ENCODE peak calls at places on chromosomes 13 and 19, in six cellular contexts. F is cardiac muscle cell; P is CD8-positive, alpha-beta T cell; G is fibroblast of lung; S is HepG2; Q is naive thymus-derived CD4-positive, alpha-beta T cell. J is an unnamed sample.
A peak's percentile ranks its signal among the peaks of the same experiment; 100 is the strongest.

GRCh38 chr13:38879278-38879677 is 111.4 kb downstream of the STOML3 start:
- DNase-seq in F (no peak), Q (no peak), G (peak; percentile 50), S (no peak), P (no peak), J (no peak)

GRCh38 chr13:110245421-110245899 is 61.5 kb downstream of the COL4A1 start:
- DNase-seq in F (peak; percentile 69), S (no peak), Q (no peak), P (no peak), G (peak; percentile 72), J (no peak)

GRCh38 chr19:6947745-6948144 is 60.4 kb downstream of the ADGRE1 start:
- DNase-seq in P (no peak), F (peak; percentile 62), Q (no peak), S (peak; percentile 3), G (peak; percentile 29), J (no peak)

GRCh38 chr13:39012608-39013007 is 22.0 kb upstream of the STOML3 start:
- DNase-seq in S (no peak), G (no peak), P (no peak), Q (no peak), F (no peak), J (peak; percentile 85)

GRCh38 chr13:87925006-87925405 is 253.8 kb downstream of the SLITRK5 start:
- DNase-seq in F (no peak), G (peak; percentile 4), Q (no peak), S (no peak), P (no peak), J (no peak)

GRCh38 chr13:23386533-23386932 is 47.0 kb downstream of the SACS start:
- DNase-seq in P (no peak), G (no peak), S (no peak), F (no peak), Q (no peak), J (no peak)

GRCh38 chr13:96993660-96994029 is 631 bp downstream of the OXGR1 start:
- DNase-seq in F (no peak), S (no peak), G (no peak), P (no peak), Q (no peak), J (no peak)

GRCh38 chr19:1394252-1395193 is 6.8 kb downstream of the GAMT start:
- DNase-seq in G (no peak), S (no peak), Q (no peak), P (no peak), F (no peak), J (no peak)

GRCh38 chr19:11268783-11269267 is 6.5 kb upstream of the DOCK6 start:
- DNase-seq in Q (no peak), G (peak; percentile 81), F (peak; percentile 89), S (peak; percentile 60), P (no peak), J (no peak)

GRCh38 chr13:114226088-114226487 is 8.6 kb upstream of the CDC16 start:
- DNase-seq in Q (peak; percentile 38), F (no peak), G (no peak), S (no peak), P (peak; percentile 18), J (no peak)

GRCh38 chr13:113976711-113977684 is 3.1 kb upstream of the C13orf46 start:
- DNase-seq in Q (no peak), S (no peak), F (peak; percentile 84), G (peak; percentile 84), P (no peak), J (no peak)

GRCh38 chr19:44672226-44672625 is 944 bp downstream of the CEACAM19 start:
- DNase-seq in S (no peak), G (no peak), Q (no peak), P (no peak), F (no peak), J (no peak)

GRCh38 chr13:75485286-75486062 is 3.5 kb upstream of the TBC1D4 start:
- DNase-seq in G (peak; percentile 93), Q (no peak), S (peak; percentile 81), P (no peak), F (peak; percentile 60), J (no peak)

GRCh38 chr13:113209880-113210421 is 538 bp downstream of the CUL4A start:
- DNase-seq in P (peak; percentile 73), G (peak; percentile 59), F (peak; percentile 59), Q (peak; percentile 80), S (peak; percentile 32), J (peak; percentile 88)

GRCh38 chr13:76904507-76904906 is 18.3 kb upstream of the KCTD12 start:
- DNase-seq in P (no peak), F (peak; percentile 47), S (no peak), G (no peak), Q (no peak), J (no peak)

GRCh38 chr13:36866232-36866631 is 47.2 kb downstream of the RFXAP start:
- DNase-seq in P (no peak), G (no peak), F (no peak), Q (no peak), S (no peak), J (no peak)

GRCh38 chr19:42563352-42564210 is 31.1 kb downstream of the CEACAM8 start:
- DNase-seq in F (peak; percentile 60), S (peak; percentile 39), P (no peak), Q (no peak), G (peak; percentile 39), J (peak; percentile 79)

GRCh38 chr19:4368128-4368820 is 24.9 kb downstream of the MPND start:
- DNase-seq in Q (no peak), F (peak; percentile 43), P (no peak), S (no peak), G (peak; percentile 36), J (peak; percentile 54)

GRCh38 chr19:1690570-1691307 is 38.3 kb upstream of the TCF3 start:
- DNase-seq in Q (peak; percentile 20), P (peak; percentile 40), S (no peak), G (no peak), F (peak; percentile 19), J (peak; percentile 94)

GRCh38 chr19:49447485-49448431 is 3.9 kb downstream of the PIH1D1 start:
- DNase-seq in Q (no peak), F (peak; percentile 42), P (no peak), S (no peak), G (peak; percentile 15), J (peak; percentile 93)

GRCh38 chr19:35963514-35963913 is 27.3 kb downstream of the LRFN3 start:
- DNase-seq in Q (no peak), S (peak; percentile 34), P (peak; percentile 45), F (peak; percentile 73), G (peak; percentile 56), J (peak; percentile 93)

GRCh38 chr19:3440082-3440481 is 40.2 kb downstream of the SMIM24 start:
- DNase-seq in G (no peak), S (peak; percentile 50), P (peak; percentile 56), F (peak; percentile 31), Q (peak; percentile 30), J (peak; percentile 93)

GRCh38 chr13:20891034-20891433 is 11.5 kb downstream of the XPO4 start:
- DNase-seq in F (no peak), Q (no peak), S (no peak), P (no peak), G (no peak), J (no peak)

GRCh38 chr13:111011899-111012298 is 97.0 kb upstream of the ANKRD10 start:
- DNase-seq in P (no peak), F (no peak), Q (no peak), G (no peak), S (no peak), J (no peak)

GRCh38 chr13:21225082-21225481 is 48.6 kb downstream of the MRPL57 start:
- DNase-seq in S (peak; percentile 45), G (no peak), Q (no peak), P (no peak), F (no peak), J (no peak)

DNA sequence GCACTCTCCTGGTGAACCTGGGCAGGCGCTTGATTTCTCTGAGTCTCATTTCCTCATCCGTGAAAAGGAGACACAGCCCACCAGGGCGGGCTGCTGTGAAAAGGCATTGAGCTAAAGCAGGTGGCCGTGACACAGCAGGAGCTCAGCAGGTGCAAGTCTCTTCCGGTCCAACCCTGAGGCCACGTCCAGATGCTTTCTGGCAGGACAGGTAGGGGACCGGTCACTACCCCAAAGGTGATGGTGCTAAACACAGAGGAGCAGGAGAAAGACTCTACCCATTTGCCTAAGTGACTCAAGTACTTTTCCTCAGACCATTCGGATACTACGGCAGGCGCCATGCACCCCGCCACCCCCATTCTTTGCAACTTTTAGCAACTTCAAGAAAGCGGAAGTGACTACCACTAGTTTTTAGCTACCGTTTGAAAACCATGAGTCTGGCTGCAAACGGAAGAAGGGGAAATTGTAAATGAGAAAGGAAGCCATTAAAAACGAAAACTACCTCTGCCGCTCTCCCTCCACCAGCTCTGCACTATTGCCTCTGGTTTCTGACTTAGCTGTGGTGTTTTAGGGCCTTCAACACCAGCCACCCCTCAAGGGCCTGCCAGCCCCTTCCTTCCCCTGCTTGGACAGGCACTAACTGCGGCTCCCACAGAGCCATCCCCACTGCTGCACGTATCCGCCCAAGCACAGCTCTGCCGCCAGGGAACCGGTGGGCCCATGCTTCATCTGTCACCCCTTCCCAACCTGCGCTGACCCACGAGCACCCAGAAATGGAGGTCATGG is 4.8 kb downstream of the PPP6R1 start:
- DNase-seq in F (no peak), G (no peak), P (peak; percentile 70), S (no peak), Q (peak; percentile 80), J (no peak)
- H3K4me3 ChIP-seq in F (no peak overlapping the region), G (no peak overlapping the region), P (peak overlapping the region; percentile 74), S (no peak overlapping the region), Q (peak overlapping the region; percentile 77), J (no peak overlapping the region)

GRCh38 chr19:16143399-16144215 is at the start of gene HSH2D:
- DNase-seq in Q (peak; percentile 72), S (peak; percentile 45), G (no peak), P (peak; percentile 88), F (no peak), J (peak; percentile 87)
- H3K27ac ChIP-seq in Q (peak within 1 kb of the TSS; percentile 94), S (peak within 1 kb of the TSS; percentile 53), G (no peak within 1 kb of the TSS), P (peak within 1 kb of the TSS; percentile 69), F (no peak within 1 kb of the TSS), J (no peak within 1 kb of the TSS)

GRCh38 chr13:33644607-33645543 is 173.1 kb upstream of the RFC3 start:
- DNase-seq in F (peak; percentile 75), G (peak; percentile 18), S (no peak), P (no peak), Q (no peak), J (no peak)
- H3K4me1 ChIP-seq in F (no peaks in the 10 kb centered on the region), G (peaks cover 25% of the 10 kb centered on the region), S (peaks cover 82% of the 10 kb centered on the region), P (no peaks in the 10 kb centered on the region), Q (no peaks in the 10 kb centered on the region), J (peaks cover 21% of the 10 kb centered on the region)

DNA sequence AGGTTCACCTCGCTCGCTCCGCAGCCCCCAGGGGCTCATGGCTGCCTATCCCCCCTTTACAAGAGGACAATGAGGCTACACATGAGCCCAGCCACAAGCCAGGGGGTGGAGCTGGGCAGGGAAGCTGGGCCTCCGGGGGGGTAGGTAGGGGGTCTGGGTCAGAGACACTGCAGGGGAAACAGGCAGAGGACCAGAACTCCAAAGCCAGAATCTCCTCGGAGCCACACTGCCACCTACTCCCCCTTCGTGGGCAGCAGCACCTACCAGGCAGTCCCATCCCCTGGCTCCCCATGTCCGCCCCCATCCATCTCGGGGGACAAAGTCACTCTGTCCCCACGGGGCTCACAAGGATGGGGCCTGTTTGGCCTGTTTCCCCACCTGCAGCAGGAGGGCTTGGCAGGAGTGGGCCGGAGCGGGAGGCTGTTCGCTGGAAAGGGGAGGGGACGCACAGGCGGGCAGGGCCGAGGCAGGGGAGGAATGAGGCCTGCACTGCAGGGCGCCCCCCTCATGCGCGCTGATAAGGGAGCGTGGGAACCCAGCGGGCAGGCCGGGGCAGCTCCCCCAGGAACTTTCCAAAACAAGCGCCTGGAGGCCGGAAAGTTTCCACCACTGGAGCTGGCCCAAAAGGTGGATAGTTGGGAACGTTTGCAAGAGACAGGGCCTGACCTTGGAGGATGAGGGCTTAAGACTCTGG is 545 bp upstream of the ISYNA1 start:
- DNase-seq in F (peak; percentile 90), G (no peak), S (peak; percentile 63), Q (no peak), P (no peak), J (peak; percentile 92)
- H3K4me3 ChIP-seq in F (peak overlapping the region; percentile 55), G (no peak overlapping the region), S (peak overlapping the region; percentile 72), Q (no peak overlapping the region), P (peak overlapping the region; percentile 63), J (peak overlapping the region; percentile 53)

GRCh38 chr19:13053761-13054604 is 48.7 kb downstream of the LYL1 start:
- DNase-seq in P (no peak), Q (no peak), G (peak; percentile 98), F (peak; percentile 99), S (peak; percentile 97), J (peak; percentile 71)
- H3K27ac ChIP-seq in P (no peak overlapping the region), Q (no peak overlapping the region), G (peak overlapping the region; percentile 95), F (no peak overlapping the region), S (peak overlapping the region; percentile 91), J (no peak overlapping the region)